ENCODE peak calls at places on chromosomes 11 and 22, in seven cellular contexts. One of them, this sample, is unnamed.

GRCh38 chr11:78740175-78741161 is 165.8 kb upstream of the NARS2 start:
- DNase-seq in cardiac fibroblast: no peak
- DNase-seq in H9: no peak
- DNase-seq in mucosa of gallbladder: no peak
- DNase-seq in AG20443: no peak
- DNase-seq in GOT3: no peak
- DNase-seq in astrocyte of the hippocampus: peak; percentile 13
- DNase-seq in this sample: no peak

GRCh38 chr22:43128928-43129424 is 14.2 kb downstream of the MCAT start:
- DNase-seq in AG20443: no peak
- DNase-seq in GOT3: no peak
- DNase-seq in cardiac fibroblast: no peak
- DNase-seq in mucosa of gallbladder: no peak
- DNase-seq in astrocyte of the hippocampus: no peak
- DNase-seq in H9: no peak
- DNase-seq in this sample: no peak

GRCh38 chr22:24011735-24012068 is 598 bp downstream of the CABIN1 start:
- DNase-seq in cardiac fibroblast: peak; percentile 5
- DNase-seq in H9: no peak
- DNase-seq in astrocyte of the hippocampus: peak; percentile 27
- DNase-seq in AG20443: no peak
- DNase-seq in mucosa of gallbladder: no peak
- DNase-seq in GOT3: no peak
- DNase-seq in this sample: no peak

GRCh38 chr22:50117168-50117762 is 27.5 kb downstream of the MOV10L1 start:
- DNase-seq in cardiac fibroblast: no peak
- DNase-seq in AG20443: no peak
- DNase-seq in astrocyte of the hippocampus: no peak
- DNase-seq in H9: no peak
- DNase-seq in mucosa of gallbladder: no peak
- DNase-seq in GOT3: no peak
- DNase-seq in this sample: no peak

GRCh38 chr11:84922212-84922805 is 704.8 kb downstream of the DLG2 start:
- DNase-seq in AG20443: peak; percentile 43
- DNase-seq in H9: no peak
- DNase-seq in astrocyte of the hippocampus: peak; percentile 23
- DNase-seq in mucosa of gallbladder: no peak
- DNase-seq in cardiac fibroblast: peak; percentile 3
- DNase-seq in GOT3: no peak
- DNase-seq in this sample: no peak

GRCh38 chr11:29783506-29783905 is 233.3 kb downstream of the KCNA4 start:
- DNase-seq in GOT3: no peak
- DNase-seq in AG20443: no peak
- DNase-seq in mucosa of gallbladder: no peak
- DNase-seq in H9: no peak
- DNase-seq in cardiac fibroblast: no peak
- DNase-seq in astrocyte of the hippocampus: no peak
- DNase-seq in this sample: no peak

GRCh38 chr11:212150-213100 is 4.9 kb downstream of the RIC8A start:
- DNase-seq in H9: no peak
- DNase-seq in AG20443: no peak
- DNase-seq in astrocyte of the hippocampus: no peak
- DNase-seq in GOT3: no peak
- DNase-seq in mucosa of gallbladder: no peak
- DNase-seq in cardiac fibroblast: no peak
- DNase-seq in this sample: no peak

GRCh38 chr11:119545978-119546915 is 123.3 kb upstream of the THY1 start:
- DNase-seq in AG20443: no peak
- DNase-seq in GOT3: no peak
- DNase-seq in cardiac fibroblast: no peak
- DNase-seq in astrocyte of the hippocampus: no peak
- DNase-seq in H9: no peak
- DNase-seq in mucosa of gallbladder: no peak
- DNase-seq in this sample: no peak

GRCh38 chr11:75035911-75036536 is 47.3 kb downstream of the NEU3 start:
- DNase-seq in AG20443: no peak
- DNase-seq in astrocyte of the hippocampus: peak; percentile 52
- DNase-seq in H9: peak; percentile 23
- DNase-seq in GOT3: no peak
- DNase-seq in cardiac fibroblast: no peak
- DNase-seq in mucosa of gallbladder: no peak
- DNase-seq in this sample: no peak

GRCh38 chr11:15233386-15233785 is 118.7 kb downstream of the INSC start:
- DNase-seq in mucosa of gallbladder: no peak
- DNase-seq in GOT3: no peak
- DNase-seq in AG20443: no peak
- DNase-seq in H9: no peak
- DNase-seq in cardiac fibroblast: no peak
- DNase-seq in astrocyte of the hippocampus: no peak
- DNase-seq in this sample: no peak

GRCh38 chr22:23064381-23065068 is 5.8 kb upstream of the GNAZ start:
- DNase-seq in AG20443: no peak
- DNase-seq in mucosa of gallbladder: no peak
- DNase-seq in astrocyte of the hippocampus: no peak
- DNase-seq in cardiac fibroblast: no peak
- DNase-seq in GOT3: no peak
- DNase-seq in H9: peak; percentile 15
- DNase-seq in this sample: no peak

GRCh38 chr11:6531267-6531752 is 34.2 kb downstream of the DNHD1 start:
- DNase-seq in mucosa of gallbladder: peak; percentile 27
- DNase-seq in H9: no peak
- DNase-seq in astrocyte of the hippocampus: peak; percentile 76
- DNase-seq in AG20443: peak; percentile 74
- DNase-seq in cardiac fibroblast: peak; percentile 71
- DNase-seq in GOT3: no peak
- DNase-seq in this sample: peak; percentile 47

GRCh38 chr22:21766933-21767462 is 31.4 kb upstream of the YPEL1 start:
- DNase-seq in H9: no peak
- DNase-seq in astrocyte of the hippocampus: no peak
- DNase-seq in cardiac fibroblast: no peak
- DNase-seq in GOT3: no peak
- DNase-seq in AG20443: no peak
- DNase-seq in mucosa of gallbladder: peak; percentile 15
- DNase-seq in this sample: no peak

GRCh38 chr22:46108564-46109473 is 41.5 kb upstream of the PPARA start:
- DNase-seq in GOT3: no peak
- DNase-seq in cardiac fibroblast: peak; percentile 63
- DNase-seq in H9: peak; percentile 63
- DNase-seq in mucosa of gallbladder: no peak
- DNase-seq in astrocyte of the hippocampus: peak; percentile 71
- DNase-seq in AG20443: no peak
- DNase-seq in this sample: no peak

GRCh38 chr22:42814616-42815015 is 42.5 kb downstream of the ARFGAP3 start:
- DNase-seq in GOT3: no peak
- DNase-seq in AG20443: no peak
- DNase-seq in mucosa of gallbladder: no peak
- DNase-seq in cardiac fibroblast: no peak
- DNase-seq in H9: no peak
- DNase-seq in astrocyte of the hippocampus: no peak
- DNase-seq in this sample: no peak

GRCh38 chr11:87454246-87454645 is 416.5 kb downstream of the TMEM135 start:
- DNase-seq in GOT3: no peak
- DNase-seq in H9: no peak
- DNase-seq in mucosa of gallbladder: no peak
- DNase-seq in astrocyte of the hippocampus: peak; percentile 13
- DNase-seq in cardiac fibroblast: no peak
- DNase-seq in AG20443: no peak
- DNase-seq in this sample: no peak